ENCODE peak calls at places on chromosome 20, in four cellular contexts. C, U, H and Z are unnamed samples.

GRCh38 chr20:23669866-23670265 is 19.0 kb downstream of the CST4 start:
- DNase-seq in C (no peak), H (no peak), U (no peak), Z (no peak)

GRCh38 chr20:36274248-36274841 is 31.8 kb upstream of the DLGAP4 start:
- DNase-seq in U (no peak), H (no peak), C (no peak), Z (peak)

GRCh38 chr20:54535045-54535444 is 59.7 kb downstream of the DOK5 start:
- DNase-seq in U (no peak), C (no peak), H (no peak), Z (no peak)

GRCh38 chr20:46826343-46826984 is 68.2 kb upstream of the EYA2 start:
- DNase-seq in C (no peak), H (no peak), U (no peak), Z (no peak)

GRCh38 chr20:50501970-50502745 is 8.0 kb upstream of the PTPN1 start:
- DNase-seq in C (no peak), H (no peak), U (no peak), Z (no peak)

GRCh38 chr20:45835230-45836224 is 1.9 kb downstream of the SNX21 start:
- DNase-seq in C (no peak), H (no peak), U (peak), Z (no peak)

GRCh38 chr20:35302421-35303335 is 10.5 kb upstream of the FAM83C start:
- DNase-seq in U (no peak), C (no peak), H (no peak), Z (no peak)

GRCh38 chr20:32278199-32278643 is 770 bp downstream of the KIF3B start:
- DNase-seq in C (no peak), H (no peak), U (no peak), Z (no peak)

GRCh38 chr20:61615806-61616205 is 363.7 kb downstream of the CDH4 start:
- DNase-seq in C (no peak), U (no peak), H (no peak), Z (no peak)

GRCh38 chr20:19289451-19289850 is 77.0 kb downstream of the SLC24A3 start:
- DNase-seq in U (no peak), H (no peak), C (no peak), Z (no peak)

GRCh38 chr20:19291024-19291817 is 78.8 kb downstream of the SLC24A3 start:
- DNase-seq in H (no peak), U (no peak), C (no peak), Z (no peak)

GRCh38 chr20:19288636-19289035 is 76.2 kb downstream of the SLC24A3 start:
- DNase-seq in C (no peak), U (no peak), H (no peak), Z (no peak)

GRCh38 chr20:19285424-19285823 is 73.0 kb downstream of the SLC24A3 start:
- DNase-seq in U (no peak), C (no peak), H (no peak), Z (no peak)

GRCh38 chr20:19288061-19288460 is 75.6 kb downstream of the SLC24A3 start:
- DNase-seq in H (no peak), C (no peak), U (no peak), Z (no peak)
- TF ChIP-seq TEAD4 in H (no peak), C (no peak), U (no peak), Z (no peak)

DNA sequence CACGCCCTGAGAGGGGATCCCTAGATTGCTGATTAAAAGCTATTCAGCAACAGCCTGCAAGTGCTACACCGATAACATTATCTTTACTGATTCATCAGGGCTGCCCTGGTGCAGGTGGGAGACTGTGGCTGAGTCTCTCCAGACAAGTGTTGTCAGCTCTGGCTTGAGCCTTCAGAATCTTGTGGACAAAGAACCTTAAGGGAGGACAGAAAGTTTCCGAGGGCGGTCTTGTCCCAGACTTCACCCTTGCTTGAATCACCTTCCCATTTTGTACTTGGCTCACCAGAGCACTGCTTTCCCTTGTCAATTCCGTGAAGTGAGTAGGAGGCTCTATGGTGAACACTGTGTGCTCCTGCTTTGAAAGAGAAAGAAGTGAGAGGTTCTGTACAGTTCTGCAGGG is 88.6 kb upstream of the PCSK2 start:
- DNase-seq in H (no peak), U (no peak), C (no peak), Z (no peak)
- TF ChIP-seq TEAD4 in H (no peak), U (no peak), C (no peak), Z (no peak)

GRCh38 chr20:4065405-4065841 is 50.1 kb upstream of the RNF24 start:
- DNase-seq in C (no peak), H (no peak), U (no peak), Z (no peak)

GRCh38 chr20:4063631-4064030 is 48.3 kb upstream of the RNF24 start:
- DNase-seq in H (no peak), U (no peak), C (no peak), Z (no peak)

GRCh38 chr20:4062721-4063606 is 47.6 kb upstream of the RNF24 start:
- DNase-seq in C (no peak), H (no peak), U (no peak), Z (no peak)

GRCh38 chr20:4066551-4066950 is 51.2 kb upstream of the RNF24 start:
- DNase-seq in C (no peak), U (no peak), H (no peak), Z (no peak)

DNA sequence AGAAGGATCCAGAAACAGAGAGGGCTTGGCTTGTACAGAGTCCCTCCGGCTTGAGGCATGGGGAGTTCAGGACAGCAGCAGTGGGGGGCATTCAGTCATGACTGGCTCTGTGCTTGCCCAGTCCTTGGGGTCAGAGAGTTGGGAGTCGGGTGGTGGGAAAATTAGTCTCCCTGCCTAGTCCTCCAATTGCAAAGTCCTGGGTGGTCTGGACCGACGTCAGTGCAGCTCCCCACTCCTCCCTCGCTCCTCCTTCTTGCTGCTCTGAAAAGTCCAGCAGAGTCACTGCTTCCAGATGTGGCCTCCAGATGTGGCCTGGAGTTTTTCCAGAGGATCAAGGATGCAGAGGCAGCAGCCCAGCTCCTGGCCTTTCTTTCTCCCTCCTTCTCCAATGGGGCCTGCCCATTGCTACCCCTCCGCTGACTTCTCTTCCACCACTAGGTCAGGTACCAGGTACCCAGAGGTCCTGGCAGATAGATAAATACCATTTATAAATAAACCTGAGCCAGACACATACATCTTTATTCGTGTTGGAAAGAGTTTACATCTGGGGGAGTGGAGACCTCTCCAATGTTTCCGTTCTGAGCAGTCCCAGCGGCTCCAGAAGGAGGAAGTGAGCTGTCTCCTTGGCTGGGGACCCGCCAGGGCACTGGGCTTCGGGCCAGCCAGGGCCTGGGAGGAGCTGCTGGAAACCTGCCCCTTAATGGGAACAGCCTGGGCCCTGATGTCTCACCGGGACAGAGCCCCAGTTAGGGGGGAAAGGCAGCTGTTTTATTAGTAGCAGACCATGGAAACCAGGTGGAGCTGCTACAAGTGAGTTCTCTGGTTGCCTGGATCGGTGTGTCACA is 49.0 kb upstream of the RNF24 start:
- DNase-seq in C (peak), U (peak), H (no peak), Z (peak)
- TF ChIP-seq TEAD4 in C (no peak), U (no peak), H (no peak), Z (peak)

DNA sequence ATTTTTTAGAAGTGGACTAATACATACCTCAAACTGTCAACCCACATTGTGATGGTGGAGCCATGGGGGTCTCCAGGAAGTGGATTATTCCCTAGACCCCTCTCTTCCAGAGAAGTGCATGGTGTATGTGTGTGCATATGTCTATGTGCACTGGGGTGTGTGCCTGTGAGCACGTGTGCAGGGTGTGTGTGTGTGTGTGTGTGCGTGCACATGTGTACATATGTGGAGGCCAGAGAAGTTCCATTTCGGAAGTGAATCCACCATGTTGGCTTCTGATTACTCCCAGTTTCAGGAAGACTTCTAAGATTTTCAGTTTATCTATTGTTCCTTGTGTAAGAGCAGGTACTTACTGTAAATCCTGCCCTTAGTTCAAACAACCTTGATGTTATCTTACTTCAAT is 208.5 kb upstream of the SULF2 start:
- DNase-seq in H (no peak), U (no peak), C (no peak), Z (no peak)
- TF ChIP-seq TEAD4 in H (no peak), U (no peak), C (no peak), Z (no peak)

DNA sequence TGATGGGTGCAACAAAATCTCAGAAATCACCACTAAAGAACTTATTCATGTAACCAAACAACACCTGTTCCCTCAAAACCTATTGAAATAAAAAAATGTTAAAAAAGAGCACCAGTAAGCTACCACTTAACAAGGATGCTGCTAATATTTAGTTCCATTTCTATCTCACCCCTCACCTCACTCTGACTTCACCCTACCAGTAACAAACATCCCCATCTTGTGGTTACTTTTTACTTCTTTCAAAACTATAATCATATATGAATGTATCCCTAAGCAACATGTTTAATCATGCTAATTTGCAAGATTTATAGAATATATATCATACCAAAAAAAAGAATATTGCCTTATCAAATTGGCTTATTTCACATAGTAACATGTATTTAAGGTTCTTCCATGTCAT is 27.4 kb upstream of the SLC24A3 start:
- DNase-seq in U (no peak), H (no peak), C (no peak), Z (no peak)
- TF ChIP-seq TEAD4 in U (no peak), H (no peak), C (no peak), Z (no peak)

GRCh38 chr20:37610203-37610798 is 82.6 kb upstream of the BLCAP start:
- DNase-seq in U (no peak), C (no peak), H (no peak), Z (no peak)

GRCh38 chr20:37619496-37619895 is 74.3 kb upstream of the CTNNBL1 start:
- DNase-seq in U (no peak), H (no peak), C (no peak), Z (no peak)

GRCh38 chr20:37611852-37612251 is 82.0 kb upstream of the CTNNBL1 start:
- DNase-seq in H (no peak), C (no peak), U (no peak), Z (no peak)

GRCh38 chr20:37611346-37611745 is 82.5 kb upstream of the CTNNBL1 start:
- DNase-seq in C (no peak), U (no peak), H (no peak), Z (no peak)

GRCh38 chr20:37615507-37616425 is 78.1 kb upstream of the CTNNBL1 start:
- DNase-seq in H (peak), C (peak), U (peak), Z (peak)
- TF ChIP-seq TEAD4 in H (no peak), C (no peak), U (no peak), Z (no peak)

GRCh38 chr20:57659789-57660509 is 39.7 kb upstream of the ZBP1 start:
- DNase-seq in U (no peak), C (peak), H (no peak), Z (peak)

GRCh38 chr20:57660510-57661199 is 40.4 kb upstream of the ZBP1 start:
- DNase-seq in C (no peak), U (no peak), H (no peak), Z (peak)

GRCh38 chr20:57662028-57662312 is 41.7 kb upstream of the ZBP1 start:
- DNase-seq in H (no peak), C (peak), U (no peak), Z (no peak)

GRCh38 chr20:57662313-57663240 is 42.4 kb upstream of the ZBP1 start:
- DNase-seq in C (peak), U (no peak), H (no peak), Z (peak)

DNA sequence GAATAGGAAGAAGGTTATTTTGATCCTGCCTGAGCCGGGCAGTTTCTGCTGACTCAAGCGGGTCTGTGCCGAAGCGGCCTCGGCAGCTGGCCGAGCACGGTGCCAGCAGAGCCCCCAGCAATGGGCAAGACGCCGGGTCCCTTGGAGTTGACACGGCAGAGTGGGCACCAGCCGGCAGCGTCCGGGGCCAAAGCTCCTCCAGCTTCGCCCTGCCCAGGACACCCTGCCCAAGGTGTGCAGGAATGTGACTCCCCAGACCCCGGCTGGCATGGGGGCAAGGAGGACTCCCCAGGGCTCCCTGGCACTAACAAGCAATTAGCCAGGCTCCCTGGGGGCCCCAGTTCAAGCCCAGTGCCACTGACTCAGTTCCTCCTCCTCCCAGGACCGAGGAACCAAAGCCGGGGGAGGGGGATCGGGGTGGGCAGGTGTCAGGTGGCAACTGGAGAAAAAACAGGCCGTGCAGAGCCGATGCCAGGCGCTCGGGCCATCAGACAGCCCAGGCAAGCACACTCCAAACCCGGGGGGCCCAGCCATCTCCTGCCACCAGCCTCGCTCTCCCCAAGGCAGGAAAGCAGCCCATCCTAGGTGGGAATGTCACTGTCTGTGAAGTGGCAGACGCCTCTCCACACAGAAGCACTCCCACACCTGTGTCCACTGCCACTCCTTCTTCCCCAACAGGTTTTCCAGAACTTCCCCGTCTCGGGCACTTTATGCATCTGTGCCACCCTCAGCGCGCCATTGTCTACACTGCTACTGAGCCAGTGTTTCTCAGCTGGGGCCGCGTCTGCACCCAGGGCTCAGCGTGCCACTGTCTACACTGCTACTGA is 41.2 kb upstream of the ZBP1 start:
- DNase-seq in U (no peak), C (peak), H (no peak), Z (peak)
- TF ChIP-seq TEAD4 in U (no peak), C (no peak), H (no peak), Z (no peak)

DNA sequence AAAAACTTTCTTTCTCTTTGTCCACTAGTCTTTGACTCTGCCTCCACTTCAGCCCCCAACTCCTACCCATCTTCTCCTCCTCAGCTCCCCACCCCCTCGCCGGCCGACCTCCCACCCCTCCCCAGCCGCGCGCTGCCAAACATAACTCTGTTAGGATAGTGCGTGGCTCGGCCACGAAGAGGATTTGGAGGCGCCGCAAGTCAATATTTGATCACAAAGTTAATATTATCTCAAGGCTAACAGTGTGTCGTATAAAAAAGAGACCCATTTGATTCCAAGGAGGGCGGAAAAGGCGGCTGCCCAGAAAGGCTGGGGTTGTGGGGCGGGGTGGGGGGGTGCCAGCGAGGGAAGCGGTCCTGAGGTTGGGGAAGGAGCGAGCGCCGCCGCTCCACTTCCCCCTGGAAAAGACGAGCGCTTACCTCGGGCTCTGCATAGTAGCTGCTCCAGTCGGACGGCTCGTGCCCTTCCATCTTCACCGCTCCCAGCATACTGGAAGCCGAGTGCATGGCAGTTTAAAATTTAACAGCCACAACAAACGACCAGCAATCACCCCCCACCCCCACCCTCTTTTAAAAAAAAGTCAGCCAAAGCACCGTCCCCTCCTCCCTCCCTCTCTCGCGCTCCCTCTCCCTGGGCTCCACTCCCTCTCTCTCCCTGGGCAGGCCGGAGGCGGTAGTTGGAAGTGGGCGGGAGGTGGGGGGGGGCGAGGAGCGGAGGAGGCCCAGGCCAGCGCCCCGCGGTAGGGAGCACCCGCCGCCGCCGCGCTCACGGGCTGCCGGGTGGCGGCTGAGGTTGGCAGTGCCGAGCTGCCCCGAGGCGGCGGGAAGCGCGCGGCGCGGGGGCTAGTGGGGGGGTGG is at the start of gene FOXA2:
- DNase-seq in C (peak), H (no peak), U (peak), Z (no peak)
- TF ChIP-seq TEAD4 in C (no peak), H (no peak), U (no peak), Z (no peak)

GRCh38 chr20:11754451-11754850 is 163.2 kb upstream of the BTBD3 start:
- DNase-seq in H (no peak), U (no peak), C (no peak), Z (no peak)
- TF ChIP-seq TEAD4 in H (no peak), U (no peak), C (no peak), Z (no peak)

GRCh38 chr20:62741191-62741676 is 32.6 kb downstream of the NTSR1 start:
- DNase-seq in U (no peak), H (no peak), C (peak), Z (no peak)
- TF ChIP-seq TEAD4 in U (no peak), H (peak), C (no peak), Z (no peak)